ENCODE peak calls at places on chromosome 21, in eight cellular contexts. One of them, this sample, is unnamed.

GRCh38 chr21:27246741-27247140 is 279.9 kb upstream of the ADAMTS5 start:
- DNase-seq in left lung: no peak
- DNase-seq in aorta: no peak
- DNase-seq in adrenal gland: no peak
- DNase-seq in mammary epithelial cell: no peak
- DNase-seq in PC-9: no peak
- DNase-seq in left ventricle myocardium inferior: no peak
- DNase-seq in endodermal cell: no peak
- DNase-seq in this sample: no peak

GRCh38 chr21:43950936-43951335 is 61.2 kb upstream of the TRAPPC10 start:
- DNase-seq in left lung: no peak
- DNase-seq in aorta: no peak
- DNase-seq in adrenal gland: no peak
- DNase-seq in mammary epithelial cell: no peak
- DNase-seq in PC-9: no peak
- DNase-seq in left ventricle myocardium inferior: no peak
- DNase-seq in endodermal cell: no peak
- DNase-seq in this sample: no peak

GRCh38 chr21:37435120-37435519 is 68.5 kb downstream of the DYRK1A start:
- DNase-seq in left lung: no peak
- DNase-seq in aorta: no peak
- DNase-seq in adrenal gland: peak; percentile 90
- DNase-seq in mammary epithelial cell: peak; percentile 31
- DNase-seq in PC-9: no peak
- DNase-seq in left ventricle myocardium inferior: peak; percentile 35
- DNase-seq in endodermal cell: peak; percentile 77
- DNase-seq in this sample: no peak

GRCh38 chr21:28272272-28272992 is 720.2 kb downstream of the LTN1 start:
- DNase-seq in left lung: no peak
- DNase-seq in aorta: no peak
- DNase-seq in adrenal gland: no peak
- DNase-seq in mammary epithelial cell: no peak
- DNase-seq in PC-9: no peak
- DNase-seq in left ventricle myocardium inferior: no peak
- DNase-seq in endodermal cell: no peak
- DNase-seq in this sample: no peak

GRCh38 chr21:34928637-34929036 is 120.5 kb downstream of the RUNX1 start:
- DNase-seq in left lung: no peak
- DNase-seq in aorta: no peak
- DNase-seq in adrenal gland: no peak
- DNase-seq in mammary epithelial cell: no peak
- DNase-seq in PC-9: no peak
- DNase-seq in left ventricle myocardium inferior: no peak
- DNase-seq in endodermal cell: no peak
- DNase-seq in this sample: no peak

GRCh38 chr21:34524671-34525601 is 12.9 kb upstream of the KCNE1 start:
- DNase-seq in left lung: no peak
- DNase-seq in aorta: peak; percentile 79
- DNase-seq in adrenal gland: no peak
- DNase-seq in mammary epithelial cell: peak; percentile 73
- DNase-seq in PC-9: no peak
- DNase-seq in left ventricle myocardium inferior: no peak
- DNase-seq in endodermal cell: peak; percentile 89
- DNase-seq in this sample: peak; percentile 57

GRCh38 chr21:32732544-32732943 is 4.7 kb upstream of the SYNJ1 start:
- DNase-seq in left lung: no peak
- DNase-seq in aorta: no peak
- DNase-seq in adrenal gland: no peak
- DNase-seq in mammary epithelial cell: no peak
- DNase-seq in PC-9: no peak
- DNase-seq in left ventricle myocardium inferior: no peak
- DNase-seq in endodermal cell: no peak
- DNase-seq in this sample: no peak

GRCh38 chr21:18553786-18554185 is 150.2 kb upstream of the TMPRSS15 start:
- DNase-seq in left lung: no peak
- DNase-seq in aorta: no peak
- DNase-seq in adrenal gland: no peak
- DNase-seq in mammary epithelial cell: no peak
- DNase-seq in PC-9: no peak
- DNase-seq in left ventricle myocardium inferior: no peak
- DNase-seq in endodermal cell: no peak
- DNase-seq in this sample: no peak

GRCh38 chr21:28357743-28358142 is 634.9 kb downstream of the LTN1 start:
- DNase-seq in left lung: no peak
- DNase-seq in aorta: no peak
- DNase-seq in adrenal gland: no peak
- DNase-seq in mammary epithelial cell: no peak
- DNase-seq in PC-9: no peak
- DNase-seq in left ventricle myocardium inferior: no peak
- DNase-seq in endodermal cell: no peak
- DNase-seq in this sample: no peak

GRCh38 chr21:34688145-34688544 is 19.4 kb downstream of the CLIC6 start:
- DNase-seq in left lung: no peak
- DNase-seq in aorta: peak; percentile 39
- DNase-seq in adrenal gland: no peak
- DNase-seq in mammary epithelial cell: no peak
- DNase-seq in PC-9: peak; percentile 24
- DNase-seq in left ventricle myocardium inferior: no peak
- DNase-seq in endodermal cell: no peak
- DNase-seq in this sample: no peak

GRCh38 chr21:38148046-38148445 is 108.7 kb upstream of the KCNJ15 start:
- DNase-seq in left lung: no peak
- DNase-seq in aorta: no peak
- DNase-seq in adrenal gland: no peak
- DNase-seq in mammary epithelial cell: peak; percentile 56
- DNase-seq in PC-9: no peak
- DNase-seq in left ventricle myocardium inferior: no peak
- DNase-seq in endodermal cell: no peak
- DNase-seq in this sample: no peak

GRCh38 chr21:36966846-36967657 is 583 bp upstream of the HLCS start:
- DNase-seq in left lung: peak; percentile 36
- DNase-seq in aorta: peak; percentile 90
- DNase-seq in adrenal gland: peak; percentile 66
- DNase-seq in mammary epithelial cell: no peak
- DNase-seq in PC-9: no peak
- DNase-seq in left ventricle myocardium inferior: no peak
- DNase-seq in endodermal cell: peak; percentile 87
- DNase-seq in this sample: no peak

GRCh38 chr21:30479259-30479658 is 908 bp downstream of the KRTAP19-1 start:
- DNase-seq in left lung: no peak
- DNase-seq in aorta: no peak
- DNase-seq in adrenal gland: no peak
- DNase-seq in mammary epithelial cell: no peak
- DNase-seq in PC-9: no peak
- DNase-seq in left ventricle myocardium inferior: no peak
- DNase-seq in endodermal cell: no peak
- DNase-seq in this sample: no peak

GRCh38 chr21:33914188-33914587 is 1.4 kb downstream of the ATP5PO start:
- DNase-seq in left lung: no peak
- DNase-seq in aorta: no peak
- DNase-seq in adrenal gland: no peak
- DNase-seq in mammary epithelial cell: peak; percentile 9
- DNase-seq in PC-9: no peak
- DNase-seq in left ventricle myocardium inferior: no peak
- DNase-seq in endodermal cell: no peak
- DNase-seq in this sample: no peak

GRCh38 chr21:8989883-8990325 is 1531.5 kb upstream of the TPTE start:
- DNase-seq in left lung: no peak
- DNase-seq in aorta: peak; percentile 81
- DNase-seq in adrenal gland: no peak
- DNase-seq in mammary epithelial cell: no peak
- DNase-seq in PC-9: no peak
- DNase-seq in left ventricle myocardium inferior: no peak
- DNase-seq in endodermal cell: peak; percentile 65
- DNase-seq in this sample: no peak

GRCh38 chr21:43269981-43270670 is 101.3 kb downstream of the CRYAA start:
- DNase-seq in left lung: no peak
- DNase-seq in aorta: no peak
- DNase-seq in adrenal gland: no peak
- DNase-seq in mammary epithelial cell: no peak
- DNase-seq in PC-9: no peak
- DNase-seq in left ventricle myocardium inferior: peak; percentile 4
- DNase-seq in endodermal cell: no peak
- DNase-seq in this sample: no peak

GRCh38 chr21:38798481-38798882 is 7.2 kb upstream of the ETS2 start:
- DNase-seq in left lung: peak; percentile 52
- DNase-seq in aorta: no peak
- DNase-seq in adrenal gland: no peak
- DNase-seq in mammary epithelial cell: peak; percentile 92
- DNase-seq in PC-9: peak; percentile 85
- DNase-seq in left ventricle myocardium inferior: no peak
- DNase-seq in endodermal cell: peak; percentile 75
- DNase-seq in this sample: peak; percentile 82

GRCh38 chr21:34956416-34957316 is 92.4 kb downstream of the RUNX1 start:
- DNase-seq in left lung: no peak
- DNase-seq in aorta: no peak
- DNase-seq in adrenal gland: no peak
- DNase-seq in mammary epithelial cell: no peak
- DNase-seq in PC-9: peak; percentile 59
- DNase-seq in left ventricle myocardium inferior: no peak
- DNase-seq in endodermal cell: no peak
- DNase-seq in this sample: no peak

GRCh38 chr21:23574932-23575331 is 2032.3 kb downstream of the MRPL39 start:
- DNase-seq in left lung: no peak
- DNase-seq in aorta: no peak
- DNase-seq in adrenal gland: no peak
- DNase-seq in mammary epithelial cell: no peak
- DNase-seq in PC-9: no peak
- DNase-seq in left ventricle myocardium inferior: no peak
- DNase-seq in endodermal cell: peak; percentile 67
- DNase-seq in this sample: no peak

GRCh38 chr21:38999148-38999547 is 184.1 kb downstream of the PSMG1 start:
- DNase-seq in left lung: no peak
- DNase-seq in aorta: no peak
- DNase-seq in adrenal gland: no peak
- DNase-seq in mammary epithelial cell: no peak
- DNase-seq in PC-9: no peak
- DNase-seq in left ventricle myocardium inferior: no peak
- DNase-seq in endodermal cell: no peak
- DNase-seq in this sample: no peak

GRCh38 chr21:38760017-38760761 is 45.5 kb upstream of the ETS2 start:
- DNase-seq in left lung: no peak
- DNase-seq in aorta: no peak
- DNase-seq in adrenal gland: no peak
- DNase-seq in mammary epithelial cell: no peak
- DNase-seq in PC-9: no peak
- DNase-seq in left ventricle myocardium inferior: no peak
- DNase-seq in endodermal cell: peak; percentile 63
- DNase-seq in this sample: no peak

GRCh38 chr21:43370091-43370658 is 56.8 kb downstream of the SIK1 start:
- DNase-seq in left lung: no peak
- DNase-seq in aorta: no peak
- DNase-seq in adrenal gland: peak; percentile 75
- DNase-seq in mammary epithelial cell: peak; percentile 61
- DNase-seq in PC-9: no peak
- DNase-seq in left ventricle myocardium inferior: no peak
- DNase-seq in endodermal cell: no peak
- DNase-seq in this sample: no peak

GRCh38 chr21:41763398-41763931 is 3.4 kb downstream of the RIPK4 start:
- DNase-seq in left lung: no peak
- DNase-seq in aorta: peak; percentile 51
- DNase-seq in adrenal gland: no peak
- DNase-seq in mammary epithelial cell: peak; percentile 87
- DNase-seq in PC-9: peak; percentile 46
- DNase-seq in left ventricle myocardium inferior: peak; percentile 5
- DNase-seq in endodermal cell: peak; percentile 68
- DNase-seq in this sample: no peak

GRCh38 chr21:41763996-41764395 is 2.9 kb downstream of the RIPK4 start:
- DNase-seq in left lung: no peak
- DNase-seq in aorta: peak; percentile 55
- DNase-seq in adrenal gland: no peak
- DNase-seq in mammary epithelial cell: no peak
- DNase-seq in PC-9: no peak
- DNase-seq in left ventricle myocardium inferior: no peak
- DNase-seq in endodermal cell: peak; percentile 41
- DNase-seq in this sample: no peak

GRCh38 chr21:41765393-41765950 is 1.4 kb downstream of the RIPK4 start:
- DNase-seq in left lung: no peak
- DNase-seq in aorta: peak; percentile 30
- DNase-seq in adrenal gland: no peak
- DNase-seq in mammary epithelial cell: no peak
- DNase-seq in PC-9: no peak
- DNase-seq in left ventricle myocardium inferior: no peak
- DNase-seq in endodermal cell: peak; percentile 58
- DNase-seq in this sample: no peak

GRCh38 chr21:41766051-41766882 is 585 bp downstream of the RIPK4 start:
- DNase-seq in left lung: no peak
- DNase-seq in aorta: peak; percentile 71
- DNase-seq in adrenal gland: no peak
- DNase-seq in mammary epithelial cell: no peak
- DNase-seq in PC-9: no peak
- DNase-seq in left ventricle myocardium inferior: no peak
- DNase-seq in endodermal cell: peak; percentile 74
- DNase-seq in this sample: no peak

GRCh38 chr21:41764558-41765392 is 2.1 kb downstream of the RIPK4 start:
- DNase-seq in left lung: no peak
- DNase-seq in aorta: peak; percentile 20
- DNase-seq in adrenal gland: no peak
- DNase-seq in mammary epithelial cell: peak; percentile 61
- DNase-seq in PC-9: peak; percentile 38
- DNase-seq in left ventricle myocardium inferior: no peak
- DNase-seq in endodermal cell: peak; percentile 49
- DNase-seq in this sample: no peak
- H3K4me1 ChIP-seq in left lung: peaks cover 23% of the 10 kb centered on the region
- H3K4me1 ChIP-seq in aorta: no peaks in the 10 kb centered on the region
- H3K4me1 ChIP-seq in adrenal gland: peaks cover 21% of the 10 kb centered on the region
- H3K4me1 ChIP-seq in mammary epithelial cell: peaks cover 66% of the 10 kb centered on the region
- H3K4me1 ChIP-seq in PC-9: peaks cover 18% of the 10 kb centered on the region
- H3K4me1 ChIP-seq in left ventricle myocardium inferior: peaks cover 46% of the 10 kb centered on the region
- H3K4me1 ChIP-seq in endodermal cell: peaks cover 30% of the 10 kb centered on the region
- H3K4me1 ChIP-seq in this sample: peaks cover 38% of the 10 kb centered on the region

GRCh38 chr21:45010860-45011259 is 63.5 kb upstream of the ADARB1 start:
- DNase-seq in left lung: no peak
- DNase-seq in aorta: peak; percentile 65
- DNase-seq in adrenal gland: no peak
- DNase-seq in mammary epithelial cell: no peak
- DNase-seq in PC-9: no peak
- DNase-seq in left ventricle myocardium inferior: no peak
- DNase-seq in endodermal cell: no peak
- DNase-seq in this sample: no peak
- H3K4me1 ChIP-seq in left lung: no peaks in the 10 kb centered on the region
- H3K4me1 ChIP-seq in aorta: no peaks in the 10 kb centered on the region
- H3K4me1 ChIP-seq in adrenal gland: no peaks in the 10 kb centered on the region
- H3K4me1 ChIP-seq in mammary epithelial cell: peaks cover 40% of the 10 kb centered on the region
- H3K4me1 ChIP-seq in PC-9: peaks cover 41% of the 10 kb centered on the region
- H3K4me1 ChIP-seq in left ventricle myocardium inferior: peaks cover 15% of the 10 kb centered on the region
- H3K4me1 ChIP-seq in endodermal cell: peaks cover 8% of the 10 kb centered on the region
- H3K4me1 ChIP-seq in this sample: peaks cover 37% of the 10 kb centered on the region

GRCh38 chr21:31659286-31660133 is at the start of gene SOD1:
- DNase-seq in left lung: peak; percentile 95
- DNase-seq in aorta: peak; percentile 98
- DNase-seq in adrenal gland: peak; percentile 98
- DNase-seq in mammary epithelial cell: peak; percentile 91
- DNase-seq in PC-9: peak; percentile 90
- DNase-seq in left ventricle myocardium inferior: peak; percentile 97
- DNase-seq in endodermal cell: peak; percentile 96
- DNase-seq in this sample: peak; percentile 91
- H3K4me1 ChIP-seq in left lung: peaks cover 6% of the 10 kb centered on the region
- H3K4me1 ChIP-seq in aorta: peaks cover 5% of the 10 kb centered on the region
- H3K4me1 ChIP-seq in adrenal gland: peaks cover 50% of the 10 kb centered on the region
- H3K4me1 ChIP-seq in mammary epithelial cell: peaks cover 11% of the 10 kb centered on the region
- H3K4me1 ChIP-seq in PC-9: peaks cover 31% of the 10 kb centered on the region
- H3K4me1 ChIP-seq in left ventricle myocardium inferior: peaks cover 53% of the 10 kb centered on the region
- H3K4me1 ChIP-seq in endodermal cell: peaks cover 2% of the 10 kb centered on the region
- H3K4me1 ChIP-seq in this sample: peaks cover 13% of the 10 kb centered on the region

GRCh38 chr21:14581902-14582457 is 35.9 kb upstream of the SAMSN1 start:
- DNase-seq in left lung: no peak
- DNase-seq in aorta: no peak
- DNase-seq in adrenal gland: no peak
- DNase-seq in mammary epithelial cell: no peak
- DNase-seq in PC-9: no peak
- DNase-seq in left ventricle myocardium inferior: no peak
- DNase-seq in endodermal cell: no peak
- DNase-seq in this sample: no peak
- H3K4me1 ChIP-seq in left lung: no peaks in the 10 kb centered on the region
- H3K4me1 ChIP-seq in aorta: no peaks in the 10 kb centered on the region
- H3K4me1 ChIP-seq in adrenal gland: no peaks in the 10 kb centered on the region
- H3K4me1 ChIP-seq in mammary epithelial cell: no peaks in the 10 kb centered on the region
- H3K4me1 ChIP-seq in PC-9: no peaks in the 10 kb centered on the region
- H3K4me1 ChIP-seq in left ventricle myocardium inferior: no peaks in the 10 kb centered on the region
- H3K4me1 ChIP-seq in endodermal cell: no peaks in the 10 kb centered on the region
- H3K4me1 ChIP-seq in this sample: no peaks in the 10 kb centered on the region

This sample was measured in SJSA1.